ENCODE peak calls at places on chromosome 19, in five cellular contexts. J, C, B, G and Q are unnamed samples.

GRCh38 chr19:49335071-49335783 is at the start of gene CD37:
- DNase-seq in C (peak), B (no peak), G (peak), J (no peak), Q (no peak)

GRCh38 chr19:45069056-45069455 is 7.2 kb downstream of the ZNF296 start:
- DNase-seq in G (no peak), B (no peak), C (no peak), J (no peak), Q (no peak)

GRCh38 chr19:30001794-30002193 is 59.8 kb downstream of the URI1 start:
- DNase-seq in C (peak), B (no peak), J (no peak), G (peak), Q (no peak)

GRCh38 chr19:49638360-49638759 is 1.6 kb downstream of the RRAS start:
- DNase-seq in J (no peak), C (no peak), G (no peak), B (no peak), Q (peak)

GRCh38 chr19:1122972-1123363 is 19.2 kb downstream of the GPX4 start:
- DNase-seq in B (no peak), C (peak), J (peak), G (peak), Q (peak)

GRCh38 chr19:681029-681626 is 4.9 kb downstream of the FSTL3 start:
- DNase-seq in J (no peak), B (peak), C (peak), G (no peak), Q (no peak)

GRCh38 chr19:50248826-50249225 is 45.4 kb downstream of the MYH14 start:
- DNase-seq in B (no peak), C (no peak), G (no peak), J (no peak), Q (no peak)

GRCh38 chr19:11293468-11294389 is 2.2 kb upstream of the TSPAN16 start:
- DNase-seq in B (peak), J (peak), G (peak), C (peak), Q (peak)

GRCh38 chr19:6833166-6833790 is 54.1 kb upstream of the ADGRE1 start:
- DNase-seq in C (no peak), G (no peak), J (no peak), B (no peak), Q (no peak)

GRCh38 chr19:4909172-4909896 is at the start of gene UHRF1:
- DNase-seq in B (peak), C (peak), J (peak), G (peak), Q (peak)

GRCh38 chr19:2529473-2529918 is 53.6 kb downstream of the GADD45B start:
- DNase-seq in G (peak), B (no peak), C (no peak), J (peak), Q (peak)

GRCh38 chr19:30102666-30103065 is 160.6 kb downstream of the URI1 start:
- DNase-seq in B (no peak), C (no peak), G (no peak), J (no peak), Q (no peak)

GRCh38 chr19:54189020-54189667 is at the start of gene MBOAT7:
- DNase-seq in J (no peak), G (no peak), C (peak), B (no peak), Q (no peak)

GRCh38 chr19:3783660-3784584 is 2.3 kb downstream of the MATK start:
- DNase-seq in B (no peak), G (peak), J (no peak), C (no peak), Q (no peak)

GRCh38 chr19:34838753-34839431 is 65.9 kb upstream of the ZNF599 start:
- DNase-seq in J (no peak), B (peak), G (peak), C (no peak), Q (no peak)

GRCh38 chr19:4185413-4186086 is 3.1 kb downstream of the ANKRD24 start:
- DNase-seq in G (no peak), J (no peak), C (peak), B (no peak), Q (no peak)

GRCh38 chr19:12930002-12930645 is 3.4 kb downstream of the FARSA start:
- DNase-seq in B (no peak), C (no peak), J (no peak), G (peak), Q (no peak)

GRCh38 chr19:19600793-19601346 is 17.6 kb downstream of the PBX4 start:
- DNase-seq in J (no peak), B (no peak), G (no peak), C (no peak), Q (no peak)

GRCh38 chr19:51549533-51550324 is 18.3 kb upstream of the SIGLEC6 start:
- DNase-seq in C (no peak), J (no peak), B (no peak), G (no peak), Q (no peak)

GRCh38 chr19:58059003-58059671 is at the start of gene ZNF135:
- DNase-seq in B (peak), G (no peak), C (no peak), J (no peak), Q (peak)